ENCODE peak calls at places on chromosomes 7 and 10, in six cellular contexts. H is breast epithelium, L is fibroblast of villous mesenchyme, E is astrocyte of the spinal cord, G is HFF-Myc, O is SK-N-SH. R is an unnamed sample.

GRCh38 chr10:19054289-19054688 is 5.7 kb downstream of the MALRD1 start:
- DNase-seq in E (no peak), H (no peak), G (no peak), O (no peak), L (no peak), R (no peak)

GRCh38 chr7:151038951-151039849 is 9.1 kb upstream of the ASIC3 start:
- DNase-seq in E (peak; percentile 89), O (peak; percentile 87), H (no peak), L (peak; percentile 96), G (peak; percentile 78), R (peak; percentile 94)

GRCh38 chr7:6231184-6231583 is 41.2 kb downstream of the CYTH3 start:
- DNase-seq in H (no peak), E (no peak), O (no peak), G (no peak), L (no peak), R (no peak)

GRCh38 chr10:90945496-90946070 is 24.7 kb upstream of the ANKRD1 start:
- DNase-seq in E (no peak), L (no peak), O (no peak), G (no peak), H (no peak), R (peak; percentile 26)

GRCh38 chr10:86071145-86071544 is 295.4 kb downstream of the GRID1 start:
- DNase-seq in L (no peak), G (no peak), O (no peak), E (no peak), H (no peak), R (no peak)

GRCh38 chr7:119329715-119330114 is 943.3 kb upstream of the KCND2 start:
- DNase-seq in L (no peak), H (no peak), E (no peak), O (no peak), G (no peak), R (no peak)

GRCh38 chr7:98622926-98623325 is 5.8 kb downstream of the NPTX2 start:
- DNase-seq in H (no peak), G (no peak), L (no peak), O (no peak), E (no peak), R (no peak)

GRCh38 chr7:27181795-27182275 is 3.2 kb downstream of the HOXA11 start:
- DNase-seq in G (no peak), H (no peak), L (peak; percentile 51), E (no peak), O (no peak), R (peak; percentile 64)

GRCh38 chr7:131738066-131738465 is 181.6 kb upstream of the PODXL start:
- DNase-seq in O (no peak), H (no peak), L (no peak), E (no peak), G (no peak), R (no peak)

GRCh38 chr10:86083664-86084175 is 282.9 kb downstream of the GRID1 start:
- DNase-seq in E (no peak), O (no peak), L (no peak), G (no peak), H (no peak), R (no peak)

GRCh38 chr7:31814187-31814586 is 127.2 kb downstream of the PPP1R17 start:
- DNase-seq in L (no peak), E (peak; percentile 23), O (no peak), H (no peak), G (no peak), R (no peak)
- TF ChIP-seq CTCF in L (no peak), E (peak; percentile 28), O (peak; percentile 79), H (no peak), G (peak; percentile 2), R (peak; percentile 4)

DNA sequence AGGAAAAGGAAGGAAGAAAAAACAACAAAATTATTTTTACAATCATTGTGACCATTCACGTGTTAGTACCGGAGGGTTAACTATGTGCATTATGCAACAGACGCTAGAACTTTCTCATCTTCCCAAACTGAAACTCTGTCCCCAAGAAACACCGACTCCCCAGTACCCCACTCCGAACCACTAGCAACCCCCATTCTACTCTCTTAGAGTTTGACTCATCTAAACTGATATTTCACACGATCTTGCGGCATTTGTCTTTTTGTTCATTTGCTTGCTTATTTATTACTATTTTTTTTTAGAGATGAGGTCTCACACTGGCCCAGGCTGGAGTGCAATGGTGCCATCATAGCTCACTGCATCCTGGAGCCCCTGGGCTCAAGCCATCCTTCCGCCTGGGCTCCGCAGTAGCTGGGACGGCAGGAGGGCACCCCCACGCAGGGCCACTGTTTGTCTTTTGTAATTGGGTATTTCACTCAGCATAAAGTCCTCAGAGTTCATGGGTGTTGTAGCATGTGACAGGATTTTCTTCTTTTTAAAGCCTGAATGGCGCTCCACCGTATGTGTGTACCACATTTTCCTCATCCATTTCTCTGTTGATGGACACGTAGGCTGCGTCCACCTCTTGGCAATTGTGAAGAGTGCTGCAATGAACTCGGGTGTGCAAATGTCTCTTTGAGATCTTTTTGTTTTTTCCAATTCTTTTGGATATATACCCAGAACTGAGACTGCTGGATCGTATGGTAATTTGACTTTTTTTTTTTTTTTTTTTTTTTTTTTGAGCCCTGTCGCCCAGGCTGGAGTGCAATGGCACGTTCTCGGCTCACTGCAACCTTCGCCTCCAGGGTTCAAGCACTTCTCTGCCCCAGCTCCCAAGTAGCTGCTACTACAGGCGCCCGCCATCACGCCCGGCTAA is 9.5 kb downstream of the MNX1 start:
- DNase-seq in H (no peak), E (no peak), L (no peak), O (peak; percentile 47), G (no peak), R (no peak)
- H3K4me3 ChIP-seq in H (peak overlapping the region; percentile 49), E (no peak overlapping the region), L (peak overlapping the region; percentile 9), O (no peak overlapping the region), G (no peak overlapping the region), R (no peak overlapping the region)

DNA sequence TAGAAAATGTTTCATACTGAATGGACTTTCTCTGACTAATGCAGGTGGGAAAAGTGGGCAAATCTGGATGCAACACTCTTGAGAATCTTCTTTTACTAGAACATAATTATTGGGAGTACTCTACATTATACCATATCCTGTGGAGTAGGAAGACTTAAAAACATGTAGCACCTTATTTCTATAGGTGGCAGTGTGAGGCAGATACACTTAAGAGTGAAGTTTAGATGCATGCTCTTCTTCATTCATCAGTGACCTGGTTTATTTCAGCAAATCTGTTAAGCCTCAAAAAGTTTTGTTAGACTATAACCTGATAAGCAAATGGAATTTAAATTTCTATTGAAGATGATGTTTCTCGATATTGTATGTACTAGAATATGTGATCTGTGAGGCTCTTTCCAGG is 1087.1 kb upstream of the LRRN3 start:
- DNase-seq in L (no peak), O (no peak), H (no peak), G (no peak), E (no peak), R (no peak)
- TF ChIP-seq CTCF in L (no peak), O (no peak), H (no peak), G (no peak), E (no peak), R (no peak)

GRCh38 chr7:138167869-138168296 is 91.6 kb downstream of the AKR1D1 start:
- DNase-seq in G (no peak), O (no peak), H (no peak), L (no peak), E (no peak), R (no peak)

GRCh38 chr7:138170298-138170697 is 94.0 kb downstream of the AKR1D1 start:
- DNase-seq in G (no peak), E (no peak), O (no peak), H (no peak), L (no peak), R (no peak)

GRCh38 chr7:138167222-138167621 is 91.0 kb downstream of the AKR1D1 start:
- DNase-seq in G (no peak), L (no peak), E (no peak), H (no peak), O (no peak), R (no peak)

GRCh38 chr7:138170959-138171703 is 94.9 kb downstream of the AKR1D1 start:
- DNase-seq in L (no peak), G (no peak), E (no peak), H (no peak), O (no peak), R (no peak)

GRCh38 chr7:138169441-138169851 is 93.2 kb downstream of the AKR1D1 start:
- DNase-seq in H (no peak), E (no peak), L (no peak), G (no peak), O (no peak), R (no peak)
- H3K4me3 ChIP-seq in H (no peak overlapping the region), E (no peak overlapping the region), L (no peak overlapping the region), G (no peak overlapping the region), O (no peak overlapping the region), R (no peak overlapping the region)

GRCh38 chr10:7337431-7338171 is 73.2 kb downstream of the SFMBT2 start:
- DNase-seq in G (no peak), O (no peak), H (no peak), L (no peak), E (no peak), R (no peak)
- TF ChIP-seq CTCF in G (no peak), O (no peak), H (no peak), L (no peak), E (no peak), R (no peak)

DNA sequence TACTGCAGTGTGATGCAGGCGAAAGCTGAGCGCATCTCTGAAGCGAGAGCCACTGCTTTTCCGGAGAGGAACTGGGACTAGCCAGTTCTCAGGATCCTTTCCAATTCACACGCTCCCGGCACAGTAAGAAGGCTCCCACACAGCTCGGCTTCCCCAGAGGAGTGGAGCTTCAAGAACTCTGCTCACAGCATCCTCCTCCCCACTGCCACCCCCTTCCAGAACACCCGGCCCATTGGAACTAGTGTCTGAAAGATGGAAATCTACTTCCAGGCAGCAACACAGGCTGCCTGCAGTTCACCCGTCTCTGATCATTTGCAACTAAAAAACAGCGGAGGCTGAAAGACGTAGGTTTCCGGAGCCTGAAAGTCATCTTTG is at the start of gene DGKB:
- DNase-seq in G (no peak), O (peak; percentile 52), H (no peak), L (peak; percentile 11), E (peak; percentile 53), R (peak; percentile 66)
- H3K4me3 ChIP-seq in G (no peak within 1 kb of the TSS), O (peak within 1 kb of the TSS; percentile 54), H (peak within 1 kb of the TSS; percentile 24), L (no peak within 1 kb of the TSS), E (peak within 1 kb of the TSS; percentile 29), R (peak within 1 kb of the TSS; percentile 44)

GRCh38 chr10:118799779-118800178 is 45.0 kb upstream of the CACUL1 start:
- DNase-seq in O (no peak), L (peak; percentile 7), E (peak; percentile 8), G (no peak), H (no peak), R (peak; percentile 24)

GRCh38 chr10:118802126-118802793 is 47.5 kb upstream of the CACUL1 start:
- DNase-seq in L (no peak), H (no peak), G (no peak), O (no peak), E (no peak), R (no peak)

GRCh38 chr10:118804262-118804773 is 49.5 kb upstream of the CACUL1 start:
- DNase-seq in E (no peak), H (no peak), O (no peak), G (no peak), L (no peak), R (no peak)

GRCh38 chr10:118798186-118798811 is 43.5 kb upstream of the CACUL1 start:
- DNase-seq in O (no peak), L (peak; percentile 5), G (no peak), H (no peak), E (peak; percentile 19), R (peak; percentile 14)

DNA sequence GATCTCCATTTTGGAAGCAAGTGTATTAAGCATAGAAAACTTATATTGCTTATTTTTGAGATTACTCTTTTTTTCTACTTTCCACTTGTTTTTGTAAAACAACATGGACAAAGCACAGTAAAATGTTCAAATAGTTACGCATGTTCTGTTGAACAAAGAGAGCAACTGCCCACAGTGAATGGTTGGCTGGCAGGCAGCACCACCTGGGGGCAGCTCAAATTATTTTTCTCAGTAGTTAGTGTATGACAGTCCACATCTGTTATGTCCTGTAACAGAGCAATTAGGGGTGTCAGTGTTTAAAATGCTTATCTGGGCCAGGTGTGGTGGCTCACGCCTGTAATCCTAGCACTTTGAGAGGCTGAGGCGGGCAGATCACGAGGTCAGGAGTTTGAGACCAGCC is 46.1 kb upstream of the CACUL1 start:
- DNase-seq in O (peak; percentile 68), H (no peak), E (peak; percentile 2), G (no peak), L (peak; percentile 10), R (no peak)
- TF ChIP-seq CTCF in O (peak; percentile 46), H (no peak), E (peak; percentile 26), G (peak; percentile 25), L (peak; percentile 41), R (peak; percentile 5)

R was measured in foreskin fibroblast.